ENCODE peak calls at places on chromosomes 4 and X, in five cellular contexts. S is ovary, P is breast epithelium, R is GM12878, V is heart left ventricle. E is an unnamed sample.

GRCh38 chr4:108700358-108700757 is 50.0 kb downstream of the OSTC start:
- DNase-seq in P (no peak), R (no peak), V (no peak), S (no peak), E (no peak)

GRCh38 chrX:77689376-77689775 is 96.6 kb downstream of the ATRX start:
- DNase-seq in S (no peak), P (no peak), R (no peak), V (no peak), E (no peak)

GRCh38 chrX:119389214-119389613 is 9.9 kb upstream of the SLC25A43 start:
- DNase-seq in P (no peak), R (no peak), S (no peak), V (no peak), E (no peak)

GRCh38 chrX:107818900-107819521 is 6.7 kb upstream of the MID2 start:
- DNase-seq in S (no peak), P (no peak), R (no peak), V (no peak), E (no peak)

GRCh38 chr4:159296061-159296460 is 193.2 kb downstream of the RAPGEF2 start:
- DNase-seq in V (no peak), P (no peak), S (no peak), R (no peak), E (no peak)

GRCh38 chr4:158327525-158327924 is 117.2 kb downstream of the TMEM144 start:
- DNase-seq in R (no peak), P (no peak), S (no peak), V (no peak), E (no peak)

GRCh38 chr4:152594981-152595916 is 59.4 kb upstream of the FBXW7 start:
- DNase-seq in S (no peak), R (peak; percentile 40), V (no peak), P (no peak), E (no peak)

GRCh38 chr4:52976523-52977230 is 114.6 kb downstream of the RASL11B start:
- DNase-seq in S (no peak), R (no peak), P (no peak), V (no peak), E (no peak)

GRCh38 chr4:15695240-15695699 is 7.6 kb upstream of the BST1 start:
- DNase-seq in S (no peak), P (no peak), V (no peak), R (no peak), E (no peak)

GRCh38 chrX:29746326-29746725 is 469.0 kb upstream of the MAGEB2 start:
- DNase-seq in P (no peak), S (no peak), R (no peak), V (no peak), E (no peak)

GRCh38 chr4:172666711-172667368 is 501.8 kb upstream of the GALNT7 start:
- DNase-seq in V (no peak), R (no peak), P (no peak), S (no peak), E (no peak)

GRCh38 chr4:121472937-121473721 is 92.3 kb upstream of the QRFPR start:
- DNase-seq in P (no peak), V (no peak), R (no peak), S (no peak), E (no peak)

GRCh38 chr4:8542776-8543525 is 37.2 kb upstream of the GPR78 start:
- DNase-seq in P (no peak), R (no peak), V (no peak), S (no peak), E (no peak)

GRCh38 chr4:19455196-19455595 is 796.5 kb upstream of the SLIT2 start:
- DNase-seq in P (no peak), R (no peak), S (no peak), V (no peak), E (no peak)

GRCh38 chrX:103919336-103919682 is 43.1 kb upstream of the TMSB15B start:
- DNase-seq in P (no peak), S (no peak), R (no peak), V (no peak), E (no peak)

GRCh38 chrX:106302304-106302703 is 134.2 kb downstream of the PWWP3B start:
- DNase-seq in R (no peak), P (no peak), V (no peak), S (no peak), E (no peak)

GRCh38 chrX:116272881-116273280 is 102.3 kb downstream of the AGTR2 start:
- DNase-seq in R (no peak), S (no peak), P (no peak), V (no peak), E (no peak)

GRCh38 chr4:1711906-1712215 is 258 bp downstream of the SLBP start:
- DNase-seq in R (no peak), S (no peak), P (no peak), V (peak; percentile 54), E (no peak)

GRCh38 chr4:1705732-1706131 is 6.4 kb downstream of the SLBP start:
- DNase-seq in P (no peak), S (no peak), V (no peak), R (no peak), E (no peak)

GRCh38 chr4:1706358-1706757 is 5.8 kb downstream of the SLBP start:
- DNase-seq in S (no peak), P (no peak), V (no peak), R (no peak), E (no peak)

GRCh38 chr4:1711055-1711905 is 839 bp downstream of the SLBP start:
- DNase-seq in R (no peak), P (no peak), V (peak; percentile 64), S (peak; percentile 55), E (no peak)

DNA sequence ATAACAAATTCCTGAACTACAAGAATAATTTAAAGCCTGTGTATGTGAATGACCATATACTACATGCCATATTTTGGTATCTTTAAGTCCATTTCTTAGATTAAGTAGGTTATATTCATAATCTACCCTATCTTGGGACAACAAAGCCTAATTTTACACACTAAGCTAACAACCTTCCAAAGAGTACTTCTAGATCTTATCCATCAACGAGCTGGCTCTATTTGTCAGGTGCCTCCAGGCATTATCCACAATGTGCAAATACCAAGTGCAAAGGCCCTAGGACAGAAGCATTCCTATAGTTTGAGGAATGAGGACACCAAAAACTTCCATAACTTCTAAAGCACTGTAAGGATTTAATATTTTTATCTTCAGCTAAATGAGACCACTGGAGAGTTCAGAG is 3.5 kb downstream of the SLBP start:
- DNase-seq in S (no peak), P (no peak), V (no peak), R (no peak), E (no peak)
- H3K27ac ChIP-seq in S (no peak overlapping the region), P (no peak overlapping the region), V (no peak overlapping the region), R (no peak overlapping the region), E (no peak overlapping the region)

DNA sequence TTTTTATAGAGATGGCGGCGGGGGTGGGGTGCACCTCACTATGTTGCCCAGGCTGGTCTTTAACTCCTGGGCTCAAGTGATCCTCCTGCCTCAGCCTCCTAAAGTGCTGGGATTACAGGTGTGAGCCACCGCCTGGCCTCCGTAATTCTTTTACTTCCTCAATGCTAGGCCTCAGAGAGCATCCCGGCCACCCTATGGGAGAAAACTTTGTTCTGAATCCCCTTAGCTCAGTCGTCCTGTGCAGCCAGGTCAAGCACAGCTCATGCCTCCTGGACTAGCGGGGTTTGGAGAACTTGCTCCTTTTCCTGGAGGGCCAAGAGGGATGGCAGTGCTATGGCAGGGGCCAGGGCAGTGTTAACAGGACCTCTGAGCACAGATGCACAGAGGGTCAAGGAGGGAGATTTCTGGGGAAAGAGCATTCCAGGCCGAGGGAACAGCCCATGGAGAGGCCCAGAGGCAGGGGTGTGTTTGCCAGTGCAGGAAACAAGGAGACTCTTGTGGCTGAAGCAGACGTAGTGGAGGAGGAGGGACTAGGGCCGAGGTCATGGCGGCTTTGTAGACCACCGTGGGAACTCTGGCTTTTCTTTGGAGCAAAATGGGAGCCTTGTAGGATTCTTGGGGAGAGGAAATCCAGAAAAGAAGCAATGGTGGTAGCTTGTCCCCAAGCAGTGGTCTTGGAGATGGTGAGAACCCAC is 9.8 kb upstream of the TNIP2 start:
- DNase-seq in V (no peak), P (no peak), R (no peak), S (no peak), E (no peak)
- TF ChIP-seq POLR2A in V (no peak), P (no peak), R (no peak), S (no peak), E (no peak)

GRCh38 chr4:110472583-110473329 is 3.2 kb upstream of the ENPEP start:
- DNase-seq in V (no peak), S (no peak), P (no peak), R (no peak), E (no peak)

GRCh38 chr4:110467400-110467799 is 8.6 kb upstream of the ENPEP start:
- DNase-seq in R (no peak), S (no peak), V (no peak), P (no peak), E (no peak)
- H3K27ac ChIP-seq in R (no peak overlapping the region), S (no peak overlapping the region), V (no peak overlapping the region), P (no peak overlapping the region), E (no peak overlapping the region)

GRCh38 chr4:685681-686218 is 3.2 kb downstream of the SLC49A3 start:
- DNase-seq in V (no peak), S (no peak), R (no peak), P (no peak), E (no peak)

GRCh38 chr4:686371-687040 is 2.4 kb downstream of the SLC49A3 start:
- DNase-seq in V (no peak), S (no peak), P (no peak), R (no peak), E (peak; percentile 79)

GRCh38 chr4:688695-689497 is at the start of gene SLC49A3:
- DNase-seq in V (no peak), S (no peak), P (no peak), R (no peak), E (peak; percentile 90)

GRCh38 chr4:687975-688694 is 816 bp downstream of the SLC49A3 start:
- DNase-seq in V (no peak), R (no peak), P (no peak), S (no peak), E (peak; percentile 63)

GRCh38 chr4:687048-687974 is 1.6 kb downstream of the SLC49A3 start:
- DNase-seq in R (no peak), S (no peak), V (peak; percentile 90), P (peak; percentile 83), E (peak; percentile 94)
- TF ChIP-seq POLR2A in R (peak; percentile 15), S (no peak), V (peak; percentile 73), P (peak; percentile 30), E (no peak)

GRCh38 chr4:10089346-10089745 is 27.3 kb downstream of the WDR1 start:
- DNase-seq in S (no peak), P (no peak), V (no peak), R (no peak), E (no peak)
- H3K27ac ChIP-seq in S (no peak overlapping the region), P (no peak overlapping the region), V (no peak overlapping the region), R (no peak overlapping the region), E (peak overlapping the region; percentile 38)